ENCODE peak calls at places on chromosomes 1 and 21, in seven cellular contexts. T is ovary; W is CD8-positive, alpha-beta memory T cell; K is fibroblast of lung; X is right atrium auricular region; M is mucosa of descending colon; V is cardiac muscle cell. C is an unnamed sample.
A peak's percentile ranks its signal among the peaks of the same experiment; 100 is the strongest.

GRCh38 chr1:233572896-233573295 is 41.0 kb upstream of the KCNK1 start:
- DNase-seq in K (no peak), V (no peak), M (no peak), W (no peak), X (no peak), T (no peak), C (no peak)

GRCh38 chr1:192998536-192998935 is 60.6 kb downstream of the UCHL5 start:
- DNase-seq in W (no peak), V (no peak), K (no peak), M (no peak), T (no peak), X (no peak), C (no peak)

GRCh38 chr1:226181996-226182714 is 4.4 kb downstream of the ACBD3 start:
- DNase-seq in W (no peak), M (peak; percentile 55), K (peak; percentile 57), X (peak; percentile 66), V (peak; percentile 84), T (peak; percentile 46), C (no peak)

GRCh38 chr1:10459185-10459584 is 9.4 kb downstream of the CORT start:
- DNase-seq in M (no peak), X (no peak), T (no peak), K (peak; percentile 72), W (no peak), V (peak; percentile 86), C (no peak)

GRCh38 chr1:229407206-229408026 is 26.5 kb downstream of the ACTA1 start:
- DNase-seq in M (no peak), X (no peak), V (no peak), W (no peak), T (no peak), K (no peak), C (no peak)

GRCh38 chr1:6491966-6492365 is 499 bp upstream of the PLEKHG5 start:
- DNase-seq in X (no peak), W (no peak), T (peak; percentile 32), V (no peak), K (no peak), M (no peak), C (no peak)

GRCh38 chr1:207298186-207298585 is 23.3 kb upstream of the CD55 start:
- DNase-seq in V (no peak), X (no peak), K (no peak), W (no peak), M (no peak), T (no peak), C (no peak)

GRCh38 chr1:73401666-73402065 is 796.3 kb downstream of the LRRIQ3 start:
- DNase-seq in X (no peak), W (no peak), T (no peak), M (no peak), V (no peak), K (no peak), C (no peak)

GRCh38 chr1:201766117-201766863 is 62.7 kb upstream of the IPO9 start:
- DNase-seq in M (no peak), T (peak; percentile 36), K (peak; percentile 96), W (no peak), X (no peak), V (peak; percentile 98), C (no peak)

GRCh38 chr1:221719987-221720386 is 21.9 kb downstream of the DUSP10 start:
- DNase-seq in W (no peak), M (no peak), K (no peak), V (no peak), X (no peak), T (no peak), C (no peak)

GRCh38 chr21:33208534-33208933 is 21.2 kb upstream of the IFNAR2 start:
- DNase-seq in W (no peak), M (no peak), V (no peak), K (no peak), X (no peak), T (no peak), C (no peak)

GRCh38 chr1:236307437-236307836 is 25.7 kb upstream of the ERO1B start:
- DNase-seq in V (no peak), M (no peak), X (no peak), T (no peak), K (no peak), W (no peak), C (no peak)

DNA sequence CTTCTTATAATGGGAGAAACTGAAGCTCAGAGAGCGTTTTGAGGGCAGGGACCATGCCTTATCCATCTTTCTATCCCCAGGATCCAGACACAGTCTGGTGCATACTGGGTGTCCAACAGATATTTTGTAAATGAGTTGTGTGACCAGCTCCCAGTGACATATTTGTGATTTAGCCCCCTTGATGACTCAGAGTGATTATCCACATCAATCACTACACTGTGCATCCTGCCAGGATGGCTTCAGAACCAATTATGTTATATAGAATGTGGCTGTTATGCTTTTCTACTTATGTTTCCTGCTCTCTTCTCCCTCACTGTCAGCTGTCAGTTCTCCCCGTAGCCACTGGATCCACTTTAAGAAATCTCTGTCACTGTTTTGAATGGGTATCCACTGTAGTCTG is 11.3 kb downstream of the OLFML3 start:
- DNase-seq in M (no peak), T (no peak), V (no peak), K (no peak), W (no peak), X (no peak), C (no peak)
- H3K9me3 ChIP-seq in M (peaks cover 9% of the 10 kb centered on the region), T (no peaks in the 10 kb centered on the region), V (no peaks in the 10 kb centered on the region), K (no peaks in the 10 kb centered on the region), W (peaks cover 6% of the 10 kb centered on the region), X (peaks cover 11% of the 10 kb centered on the region), C (peaks cover 9% of the 10 kb centered on the region)

GRCh38 chr1:41673355-41673754 is 188.9 kb upstream of the EDN2 start:
- DNase-seq in V (peak; percentile 58), T (no peak), X (no peak), W (peak; percentile 68), K (peak; percentile 58), M (no peak), C (no peak)
- H3K4me1 ChIP-seq in V (no peaks in the 10 kb centered on the region), T (no peaks in the 10 kb centered on the region), X (no peaks in the 10 kb centered on the region), W (peaks cover 73% of the 10 kb centered on the region), K (peaks cover 4% of the 10 kb centered on the region), M (peaks cover 3% of the 10 kb centered on the region), C (peaks cover 5% of the 10 kb centered on the region)

DNA sequence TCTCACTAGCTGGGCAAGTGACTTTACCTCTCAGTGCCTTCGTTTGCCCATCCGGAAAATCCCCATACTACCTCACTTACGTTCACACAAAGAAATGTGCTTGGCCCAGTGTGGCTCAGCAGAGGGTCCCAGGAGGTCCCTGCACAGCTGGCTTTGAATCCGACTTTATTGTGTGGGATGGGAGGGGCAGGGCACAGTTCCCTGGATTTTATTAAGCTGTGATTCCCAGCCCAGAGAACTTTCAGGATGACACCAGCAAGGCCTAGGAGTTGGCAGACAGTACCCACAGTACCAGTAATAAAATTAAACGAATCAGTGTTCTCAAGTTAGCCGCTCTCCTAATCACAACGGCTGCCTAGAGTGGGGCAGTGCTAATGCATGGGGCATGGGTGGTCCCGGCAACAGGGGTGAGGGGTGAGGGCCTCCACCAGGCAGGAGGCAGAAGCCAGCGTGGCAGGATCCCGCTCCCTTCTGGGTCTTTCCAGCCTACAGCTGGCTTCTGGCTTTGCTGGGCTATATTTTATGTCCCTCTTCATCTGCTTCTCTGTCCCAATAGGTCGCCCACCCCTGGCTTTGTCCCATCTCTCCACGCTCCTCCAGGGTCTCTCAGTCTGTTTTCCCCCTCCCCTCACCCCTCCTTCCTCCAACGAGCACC is 74.9 kb downstream of the VWA5B1 start:
- DNase-seq in W (no peak), X (no peak), V (no peak), T (no peak), K (no peak), M (no peak), C (no peak)
- H3K9me3 ChIP-seq in W (no peaks in the 10 kb centered on the region), X (no peaks in the 10 kb centered on the region), V (no peaks in the 10 kb centered on the region), T (no peaks in the 10 kb centered on the region), K (no peaks in the 10 kb centered on the region), M (no peaks in the 10 kb centered on the region), C (peaks cover 4% of the 10 kb centered on the region)

DNA sequence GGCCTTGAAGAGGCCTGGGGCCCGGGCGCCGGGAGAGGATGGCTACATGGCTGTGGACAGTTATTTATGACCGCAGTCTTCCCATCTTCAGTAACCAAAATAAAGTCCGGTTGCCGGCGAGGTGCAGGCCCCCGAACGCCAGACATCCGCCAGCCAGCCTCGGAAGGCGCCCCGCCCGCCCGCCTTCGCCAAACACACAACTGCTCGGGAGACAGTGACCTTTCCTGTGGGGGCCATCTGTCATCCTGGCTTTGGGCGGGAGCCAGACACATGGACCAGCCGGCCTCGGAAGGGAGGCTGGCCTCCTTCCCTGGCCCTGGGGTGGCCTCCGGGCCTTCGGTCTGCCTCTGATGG is 68.9 kb downstream of the DHRS3 start:
- DNase-seq in W (no peak), K (peak; percentile 22), M (peak; percentile 65), T (peak; percentile 82), V (no peak), X (peak; percentile 84), C (no peak)
- H3K4me1 ChIP-seq in W (no peaks in the 10 kb centered on the region), K (peaks cover 11% of the 10 kb centered on the region), M (peaks cover 5% of the 10 kb centered on the region), T (peaks cover 24% of the 10 kb centered on the region), V (peaks cover 11% of the 10 kb centered on the region), X (no peaks in the 10 kb centered on the region), C (peaks cover 73% of the 10 kb centered on the region)

GRCh38 chr1:247942624-247943023 is 6.0 kb upstream of the OR2L8 start:
- DNase-seq in K (no peak), W (no peak), X (no peak), T (no peak), V (no peak), M (no peak), C (no peak)
- H3K9me3 ChIP-seq in K (no peaks in the 10 kb centered on the region), W (no peaks in the 10 kb centered on the region), X (peaks cover 7% of the 10 kb centered on the region), T (no peaks in the 10 kb centered on the region), V (no peaks in the 10 kb centered on the region), M (peaks cover 4% of the 10 kb centered on the region), C (no peaks in the 10 kb centered on the region)

DNA sequence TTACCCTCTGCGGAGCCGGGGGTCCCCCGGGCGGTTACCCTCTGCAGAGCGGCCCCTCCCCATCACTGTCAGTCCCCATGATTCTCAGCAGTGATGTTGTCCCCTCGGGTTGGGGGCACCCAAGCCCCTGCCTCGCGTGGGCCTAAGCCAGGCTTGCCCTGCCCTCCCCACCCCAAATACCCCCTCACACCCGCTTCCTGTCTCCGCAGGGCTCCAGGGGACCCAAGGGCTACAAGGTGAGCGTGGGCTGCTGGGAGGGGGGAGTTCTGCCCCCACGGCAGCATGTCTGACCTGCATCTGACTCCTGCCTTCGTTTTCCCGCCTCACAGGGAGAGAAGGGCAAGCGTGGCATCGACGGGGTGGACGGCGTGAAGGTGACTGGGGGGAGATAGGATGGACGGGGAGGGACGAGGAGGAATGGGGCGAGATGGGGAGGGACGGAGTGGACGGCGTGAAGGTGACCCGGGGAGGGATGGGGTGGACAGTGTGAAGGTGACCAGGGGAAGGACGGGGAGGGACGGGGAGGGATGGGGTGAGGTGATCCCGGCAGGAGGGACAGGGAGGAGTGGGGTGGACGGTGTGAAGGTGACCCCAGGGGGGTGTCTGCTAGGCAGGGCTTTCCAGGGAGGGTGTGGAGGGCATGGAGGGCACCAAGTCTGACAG is 8.6 kb downstream of the COL6A1 start:
- DNase-seq in W (peak; percentile 16), K (no peak), X (peak; percentile 52), T (peak; percentile 36), M (peak; percentile 29), V (no peak), C (no peak)
- H3K4me1 ChIP-seq in W (no peaks in the 10 kb centered on the region), K (peaks cover 9% of the 10 kb centered on the region), X (no peaks in the 10 kb centered on the region), T (peaks cover 12% of the 10 kb centered on the region), M (no peaks in the 10 kb centered on the region), V (no peaks in the 10 kb centered on the region), C (peaks cover 7% of the 10 kb centered on the region)

DNA sequence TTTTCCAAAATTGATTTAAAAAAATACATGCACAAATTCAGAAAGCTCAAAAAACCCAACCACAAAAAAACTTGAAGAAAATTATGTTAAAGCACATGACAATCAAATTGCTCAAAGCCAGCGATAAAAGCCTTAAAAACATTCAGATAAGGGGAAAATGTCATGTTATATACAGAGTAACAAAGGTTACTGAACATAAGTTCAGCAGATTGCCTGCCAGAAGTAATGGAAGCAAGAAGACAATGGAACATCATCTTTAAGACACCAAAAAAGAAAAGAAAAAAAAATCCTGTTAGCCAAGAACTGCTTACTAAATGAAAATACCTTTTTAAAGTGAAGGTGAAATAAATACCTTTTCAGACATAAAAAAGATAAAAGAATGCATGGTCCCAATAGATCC is 147.2 kb upstream of the SGIP1 start:
- DNase-seq in T (no peak), X (no peak), V (no peak), W (no peak), M (no peak), K (no peak), C (no peak)
- H3K9me3 ChIP-seq in T (no peaks in the 10 kb centered on the region), X (peaks cover 12% of the 10 kb centered on the region), V (no peaks in the 10 kb centered on the region), W (no peaks in the 10 kb centered on the region), M (peaks cover 5% of the 10 kb centered on the region), K (no peaks in the 10 kb centered on the region), C (no peaks in the 10 kb centered on the region)